ENCODE peak calls at places on chromosome 5, in four cellular contexts. Y is fibroblast of lung, E is psoas muscle, S is cardiac muscle cell. J is an unnamed sample.
A peak's percentile ranks its signal among the peaks of the same experiment; 100 is the strongest.

GRCh38 chr5:152246401-152246800 is 158.7 kb downstream of the NMUR2 start:
- DNase-seq in Y (peak; percentile 12), E (no peak), S (peak; percentile 11), J (peak; percentile 49)

GRCh38 chr5:179475956-179476355 is 74.4 kb upstream of the RUFY1 start:
- DNase-seq in Y (no peak), E (no peak), S (no peak), J (no peak)

GRCh38 chr5:122704247-122705036 is 70.4 kb upstream of the SNX2 start:
- DNase-seq in Y (peak; percentile 78), E (no peak), S (peak; percentile 76), J (peak; percentile 52)

GRCh38 chr5:165602529-165602928 is 2097.1 kb downstream of the MAT2B start:
- DNase-seq in Y (no peak), E (no peak), S (no peak), J (no peak)

GRCh38 chr5:53002491-53002890 is 13.3 kb downstream of the ITGA2 start:
- DNase-seq in Y (no peak), E (no peak), S (no peak), J (no peak)

GRCh38 chr5:60538955-60539866 is 160.8 kb downstream of the DEPDC1B start:
- DNase-seq in Y (peak; percentile 35), E (no peak), S (peak; percentile 43), J (no peak)

GRCh38 chr5:127529904-127530682 is 12.7 kb downstream of the PRRC1 start:
- DNase-seq in Y (no peak), E (no peak), S (no peak), J (no peak)

GRCh38 chr5:74612059-74612458 is 28.5 kb downstream of the ENC1 start:
- DNase-seq in Y (no peak), E (no peak), S (no peak), J (no peak)

GRCh38 chr5:105754056-105754455 is 1916.7 kb downstream of the EFNA5 start:
- DNase-seq in Y (no peak), E (no peak), S (no peak), J (no peak)

GRCh38 chr5:45162974-45163373 is 354.2 kb downstream of the MRPS30 start:
- DNase-seq in Y (no peak), E (no peak), S (no peak), J (no peak)

GRCh38 chr5:144812770-144813169 is 642.1 kb downstream of the KCTD16 start:
- DNase-seq in Y (peak; percentile 96), E (peak; percentile 25), S (peak; percentile 30), J (no peak)

GRCh38 chr5:10505517-10506095 is 58.3 kb upstream of the ANKRD33B start:
- DNase-seq in Y (no peak), E (no peak), S (no peak), J (no peak)

GRCh38 chr5:72268753-72269410 is 51.2 kb downstream of the MRPS27 start:
- DNase-seq in Y (peak; percentile 48), E (no peak), S (peak; percentile 66), J (peak; percentile 67)

GRCh38 chr5:143172736-143173135 is 230.8 kb downstream of the NR3C1 start:
- DNase-seq in Y (no peak), E (no peak), S (no peak), J (no peak)

GRCh38 chr5:103019804-103020203 is 100.1 kb downstream of the GIN1 start:
- DNase-seq in Y (no peak), E (no peak), S (no peak), J (no peak)

GRCh38 chr5:173293817-173294672 is 34.2 kb downstream of the STC2 start:
- DNase-seq in Y (peak; percentile 81), E (peak; percentile 74), S (peak; percentile 87), J (peak; percentile 96)

GRCh38 chr5:148976569-148977321 is 86.1 kb downstream of the SH3TC2 start:
- DNase-seq in Y (no peak), E (no peak), S (no peak), J (peak; percentile 86)

GRCh38 chr5:81242906-81243436 is 9.8 kb downstream of the CKMT2 start:
- DNase-seq in Y (no peak), E (no peak), S (peak; percentile 16), J (no peak)

GRCh38 chr5:73496984-73497457 is 1.2 kb upstream of the BTF3 start:
- DNase-seq in Y (peak; percentile 79), E (no peak), S (peak; percentile 67), J (peak; percentile 85)

GRCh38 chr5:99640646-99641045 is 711.8 kb upstream of the CHD1 start:
- DNase-seq in Y (no peak), E (no peak), S (no peak), J (no peak)

GRCh38 chr5:73534001-73534547 is 31.4 kb downstream of the ANKRA2 start:
- DNase-seq in Y (peak; percentile 69), E (no peak), S (no peak), J (no peak)

GRCh38 chr5:31585519-31586270 is 53.2 kb upstream of the PDZD2 start:
- DNase-seq in Y (peak; percentile 5), E (no peak), S (no peak), J (no peak)

GRCh38 chr5:141757402-141757801 is 75.4 kb upstream of the ARAP3 start:
- DNase-seq in Y (peak; percentile 29), E (no peak), S (peak; percentile 60), J (peak; percentile 19)

GRCh38 chr5:72779520-72779919 is 36.9 kb upstream of the TNPO1 start:
- DNase-seq in Y (no peak), E (no peak), S (no peak), J (no peak)

GRCh38 chr5:173454764-173455598 is 126.8 kb upstream of the STC2 start:
- DNase-seq in Y (peak; percentile 97), E (peak; percentile 80), S (peak; percentile 93), J (peak; percentile 93)

GRCh38 chr5:137304227-137304874 is 194.8 kb downstream of the SPOCK1 start:
- DNase-seq in Y (no peak), E (no peak), S (no peak), J (no peak)

GRCh38 chr5:107092695-107093094 is 578.0 kb downstream of the EFNA5 start:
- DNase-seq in Y (no peak), E (no peak), S (peak; percentile 1), J (no peak)

GRCh38 chr5:14173419-14174234 is 30.5 kb downstream of the TRIO start:
- DNase-seq in Y (peak; percentile 44), E (no peak), S (no peak), J (no peak)

GRCh38 chr5:40368200-40368599 is 311.5 kb upstream of the PTGER4 start:
- DNase-seq in Y (no peak), E (no peak), S (no peak), J (no peak)

GRCh38 chr5:2753452-2754409 is 2.3 kb upstream of the IRX2 start:
- DNase-seq in Y (no peak), E (no peak), S (no peak), J (no peak)

GRCh38 chr5:2752875-2753435 is 1.5 kb upstream of the IRX2 start:
- DNase-seq in Y (no peak), E (no peak), S (no peak), J (no peak)

GRCh38 chr5:2750758-2751464 is 566 bp downstream of the IRX2 start:
- DNase-seq in Y (no peak), E (no peak), S (peak; percentile 12), J (peak; percentile 14)

GRCh38 chr5:2751592-2752021 is at the start of gene IRX2:
- DNase-seq in Y (peak; percentile 84), E (peak; percentile 48), S (peak; percentile 73), J (peak; percentile 89)

DNA sequence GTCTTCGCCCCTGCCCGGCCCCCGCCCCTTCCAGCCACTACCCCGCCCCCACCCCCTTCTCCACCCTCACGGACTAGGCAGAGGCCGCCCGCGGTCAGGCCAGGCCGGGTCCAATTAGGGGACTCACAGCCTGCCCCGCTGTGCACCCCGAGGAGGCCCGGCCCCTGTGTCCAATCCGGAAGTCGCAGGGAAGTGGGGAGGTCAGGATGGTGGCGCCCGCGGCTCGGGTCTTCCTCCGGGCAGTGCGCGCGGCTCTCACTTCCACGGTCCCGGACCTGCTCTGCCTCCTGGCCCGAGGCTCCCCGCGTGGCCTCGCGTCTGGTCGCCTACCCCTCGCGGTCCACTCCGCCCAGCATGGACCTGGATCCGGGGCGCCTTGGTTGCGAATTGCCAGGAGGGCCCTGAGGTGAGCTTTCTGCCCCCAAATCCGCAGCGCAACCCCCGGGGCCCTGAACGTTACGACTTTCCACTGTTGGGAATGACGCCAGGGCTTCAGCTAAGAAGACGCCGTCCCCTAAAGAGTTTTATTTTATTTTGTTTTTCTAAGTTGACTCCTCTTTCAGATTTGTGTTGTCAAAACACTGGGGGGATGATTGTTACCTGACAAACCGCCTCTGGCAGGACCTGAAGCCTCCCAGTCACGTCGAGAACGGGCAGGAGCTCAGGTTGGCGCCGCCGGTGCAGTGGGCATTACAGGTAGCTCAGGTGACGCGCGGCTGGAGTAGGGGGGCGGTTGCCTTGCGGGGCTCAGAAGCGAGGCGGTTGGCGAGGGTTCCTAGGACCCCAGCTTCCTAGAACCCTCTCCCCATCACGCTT is 790 bp upstream of the IRX2 start:
- DNase-seq in Y (no peak), E (no peak), S (no peak), J (peak; percentile 65)
- H3K27me3 ChIP-seq in Y (no peaks in the 10 kb centered on the region), E (peaks cover 11% of the 10 kb centered on the region), S (peaks cover 21% of the 10 kb centered on the region), J (no peaks in the 10 kb centered on the region)

GRCh38 chr5:178464431-178465048 is 125.7 kb downstream of the COL23A1 start:
- DNase-seq in Y (no peak), E (no peak), S (no peak), J (no peak)
- H3K27me3 ChIP-seq in Y (no peaks in the 10 kb centered on the region), E (no peaks in the 10 kb centered on the region), S (no peaks in the 10 kb centered on the region), J (no peaks in the 10 kb centered on the region)

GRCh38 chr5:129392681-129393080 is 67.4 kb upstream of the ADAMTS19 start:
- DNase-seq in Y (peak; percentile 40), E (no peak), S (no peak), J (no peak)
- H3K27me3 ChIP-seq in Y (no peaks in the 10 kb centered on the region), E (no peaks in the 10 kb centered on the region), S (no peaks in the 10 kb centered on the region), J (peaks cover 8% of the 10 kb centered on the region)

DNA sequence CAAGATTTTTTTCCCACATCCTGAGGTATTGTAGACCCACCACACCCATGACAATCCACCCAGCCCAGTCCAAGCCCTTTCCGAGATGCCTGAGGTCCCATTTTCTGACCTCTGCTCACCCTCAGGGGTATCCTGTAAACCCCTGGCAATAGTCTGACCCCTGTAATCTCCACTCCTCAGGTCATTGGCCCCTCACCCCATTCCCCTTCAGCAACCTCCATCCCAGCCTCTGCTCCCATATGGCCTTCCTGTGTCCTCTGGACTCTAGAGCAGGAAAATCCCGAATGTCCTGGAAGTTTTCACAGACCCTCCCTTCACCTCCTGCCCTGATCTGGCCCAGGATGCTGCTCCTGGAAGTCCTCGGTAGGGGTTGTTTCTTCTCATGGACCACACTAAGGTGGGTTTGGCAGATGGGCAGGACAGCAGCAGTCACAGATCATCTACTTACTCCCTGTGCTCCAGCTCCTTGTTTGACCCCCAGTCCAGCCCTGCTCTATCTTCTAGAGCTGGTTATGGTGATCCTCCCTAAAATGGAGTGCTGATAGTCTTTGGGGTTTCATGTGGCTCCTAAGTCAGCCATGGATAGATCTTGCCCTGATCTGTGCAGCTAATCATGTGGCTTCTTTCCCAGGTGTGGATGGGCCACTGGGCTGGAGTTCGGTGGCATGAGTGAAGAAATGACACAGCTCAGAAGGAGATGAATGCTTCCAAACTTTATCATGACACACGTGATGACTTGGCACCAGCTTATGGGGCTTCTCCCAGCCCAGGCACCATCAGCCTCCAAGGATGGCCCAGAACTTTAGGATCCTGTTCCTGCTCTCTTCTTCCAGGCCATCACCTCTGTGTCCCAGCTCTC is 12.0 kb upstream of the ACSL6 start:
- DNase-seq in Y (no peak), E (no peak), S (no peak), J (no peak)
- H3K27me3 ChIP-seq in Y (peaks cover 9% of the 10 kb centered on the region), E (no peaks in the 10 kb centered on the region), S (peaks cover 4% of the 10 kb centered on the region), J (peaks cover 8% of the 10 kb centered on the region)

DNA sequence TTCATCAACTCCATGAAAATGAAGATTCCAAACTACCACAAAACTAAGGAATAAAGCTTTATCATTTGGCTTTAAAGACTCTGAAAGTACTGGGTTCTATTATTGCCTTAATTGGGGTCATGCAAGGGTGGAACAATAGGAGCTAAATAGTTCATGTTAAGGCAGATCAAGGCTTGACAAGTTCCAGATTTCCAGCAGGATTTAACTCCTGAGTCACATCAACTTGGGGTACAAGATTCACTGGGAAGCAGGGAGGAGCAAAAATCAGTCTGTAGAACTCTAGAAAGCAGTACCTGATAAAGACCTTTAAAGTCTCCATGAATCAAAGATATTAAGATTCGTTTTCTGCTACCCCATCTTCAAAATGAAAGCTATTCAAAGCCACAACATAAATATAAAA is 41.9 kb upstream of the GLRX start:
- DNase-seq in Y (no peak), E (no peak), S (no peak), J (no peak)
- H3K27me3 ChIP-seq in Y (no peaks in the 10 kb centered on the region), E (no peaks in the 10 kb centered on the region), S (no peaks in the 10 kb centered on the region), J (no peaks in the 10 kb centered on the region)